ENCODE peak calls at places on chromosomes 4 and X, in six cellular contexts. One of them, this sample, is unnamed.

GRCh38 chr4:185752881-185753280 is 59.1 kb downstream of the SORBS2 start:
- DNase-seq in H9: no peak
- DNase-seq in AG09319: no peak
- DNase-seq in bronchial epithelial cell: no peak
- DNase-seq in sigmoid colon: no peak
- DNase-seq in AG10803: no peak
- DNase-seq in this sample: no peak

GRCh38 chrX:63754860-63755579 is 30.0 kb downstream of the ARHGEF9 start:
- DNase-seq in sigmoid colon: peak; percentile 97
- DNase-seq in H9: peak; percentile 97
- DNase-seq in AG09319: peak; percentile 85
- DNase-seq in bronchial epithelial cell: peak; percentile 83
- DNase-seq in AG10803: peak; percentile 94
- DNase-seq in this sample: peak; percentile 84

GRCh38 chr4:69860521-69861298 is 765 bp upstream of the SULT1E1 start:
- DNase-seq in sigmoid colon: no peak
- DNase-seq in bronchial epithelial cell: peak; percentile 74
- DNase-seq in H9: no peak
- DNase-seq in AG10803: no peak
- DNase-seq in AG09319: no peak
- DNase-seq in this sample: no peak

GRCh38 chr4:180828455-180829018 is 1414.7 kb upstream of the TENM3 start:
- DNase-seq in AG09319: peak; percentile 63
- DNase-seq in bronchial epithelial cell: peak; percentile 73
- DNase-seq in sigmoid colon: no peak
- DNase-seq in AG10803: peak; percentile 79
- DNase-seq in H9: no peak
- DNase-seq in this sample: no peak

GRCh38 chr4:158816953-158817352 is 48.1 kb downstream of the FNIP2 start:
- DNase-seq in bronchial epithelial cell: no peak
- DNase-seq in sigmoid colon: no peak
- DNase-seq in AG09319: no peak
- DNase-seq in AG10803: no peak
- DNase-seq in H9: no peak
- DNase-seq in this sample: no peak

GRCh38 chr4:13103382-13104015 is 380.6 kb downstream of the RAB28 start:
- DNase-seq in sigmoid colon: no peak
- DNase-seq in bronchial epithelial cell: no peak
- DNase-seq in AG10803: no peak
- DNase-seq in AG09319: no peak
- DNase-seq in H9: peak; percentile 41
- DNase-seq in this sample: no peak

GRCh38 chr4:23269583-23269982 is 576.8 kb downstream of the GBA3 start:
- DNase-seq in H9: no peak
- DNase-seq in sigmoid colon: no peak
- DNase-seq in AG09319: no peak
- DNase-seq in AG10803: peak; percentile 2
- DNase-seq in bronchial epithelial cell: no peak
- DNase-seq in this sample: no peak

GRCh38 chrX:132940727-132941162 is 17.7 kb downstream of the HS6ST2 start:
- DNase-seq in AG09319: no peak
- DNase-seq in H9: no peak
- DNase-seq in bronchial epithelial cell: peak; percentile 75
- DNase-seq in AG10803: no peak
- DNase-seq in sigmoid colon: no peak
- DNase-seq in this sample: no peak

GRCh38 chr4:85790582-85790981 is 315.6 kb downstream of the ARHGAP24 start:
- DNase-seq in bronchial epithelial cell: no peak
- DNase-seq in AG09319: no peak
- DNase-seq in H9: no peak
- DNase-seq in sigmoid colon: no peak
- DNase-seq in AG10803: peak; percentile 88
- DNase-seq in this sample: no peak

GRCh38 chrX:55489315-55490009 is at the start of gene USP51:
- DNase-seq in sigmoid colon: peak; percentile 82
- DNase-seq in bronchial epithelial cell: peak; percentile 37
- DNase-seq in AG09319: peak; percentile 27
- DNase-seq in AG10803: peak; percentile 10
- DNase-seq in H9: peak; percentile 77
- DNase-seq in this sample: peak; percentile 36
- TF ChIP-seq CTCF in sigmoid colon: no peak
- TF ChIP-seq CTCF in bronchial epithelial cell: no peak
- TF ChIP-seq CTCF in AG09319: no peak
- TF ChIP-seq CTCF in AG10803: no peak
- TF ChIP-seq CTCF in H9: no peak
- TF ChIP-seq CTCF in this sample: no peak

DNA sequence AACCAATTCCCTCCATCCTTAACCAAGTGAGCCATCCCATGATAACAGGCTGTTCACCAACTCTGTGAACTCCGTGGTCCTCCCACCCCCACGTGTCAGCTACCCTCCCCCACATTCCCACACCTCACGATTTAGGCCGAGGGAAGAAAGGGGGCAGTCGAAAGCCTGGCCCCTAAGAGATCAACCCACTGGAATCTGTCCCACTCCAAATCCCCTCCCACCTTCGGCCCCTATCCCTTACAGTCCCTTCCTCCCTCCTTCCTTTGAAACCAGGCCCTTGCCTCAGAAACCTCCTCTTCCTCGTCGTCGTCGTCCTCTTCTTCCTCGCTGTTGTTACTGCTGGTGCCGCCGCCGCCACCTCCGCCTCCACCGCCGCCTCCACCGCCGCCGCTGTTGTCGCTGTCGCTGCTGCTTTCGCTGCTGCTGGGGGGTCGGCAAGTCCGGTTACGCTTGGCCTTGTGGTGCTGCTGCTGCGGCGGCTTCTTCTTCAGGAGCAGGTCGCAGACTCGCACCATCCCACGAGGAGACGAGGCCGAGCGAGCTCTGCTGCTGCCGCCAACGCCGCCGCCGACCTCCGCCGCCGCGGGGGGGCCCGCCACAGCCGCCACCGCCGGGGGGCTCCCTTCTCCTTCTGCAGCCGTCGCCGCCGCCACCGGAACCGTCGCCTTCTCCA is 467 bp downstream of the ANKRD17 start:
- DNase-seq in AG09319: no peak
- DNase-seq in AG10803: peak; percentile 15
- DNase-seq in sigmoid colon: no peak
- DNase-seq in H9: peak; percentile 46
- DNase-seq in bronchial epithelial cell: peak; percentile 12
- DNase-seq in this sample: no peak
- TF ChIP-seq CTCF in AG09319: peak; percentile 5
- TF ChIP-seq CTCF in AG10803: no peak
- TF ChIP-seq CTCF in sigmoid colon: no peak
- TF ChIP-seq CTCF in H9: peak; percentile 38
- TF ChIP-seq CTCF in bronchial epithelial cell: peak; percentile 2
- TF ChIP-seq CTCF in this sample: no peak

DNA sequence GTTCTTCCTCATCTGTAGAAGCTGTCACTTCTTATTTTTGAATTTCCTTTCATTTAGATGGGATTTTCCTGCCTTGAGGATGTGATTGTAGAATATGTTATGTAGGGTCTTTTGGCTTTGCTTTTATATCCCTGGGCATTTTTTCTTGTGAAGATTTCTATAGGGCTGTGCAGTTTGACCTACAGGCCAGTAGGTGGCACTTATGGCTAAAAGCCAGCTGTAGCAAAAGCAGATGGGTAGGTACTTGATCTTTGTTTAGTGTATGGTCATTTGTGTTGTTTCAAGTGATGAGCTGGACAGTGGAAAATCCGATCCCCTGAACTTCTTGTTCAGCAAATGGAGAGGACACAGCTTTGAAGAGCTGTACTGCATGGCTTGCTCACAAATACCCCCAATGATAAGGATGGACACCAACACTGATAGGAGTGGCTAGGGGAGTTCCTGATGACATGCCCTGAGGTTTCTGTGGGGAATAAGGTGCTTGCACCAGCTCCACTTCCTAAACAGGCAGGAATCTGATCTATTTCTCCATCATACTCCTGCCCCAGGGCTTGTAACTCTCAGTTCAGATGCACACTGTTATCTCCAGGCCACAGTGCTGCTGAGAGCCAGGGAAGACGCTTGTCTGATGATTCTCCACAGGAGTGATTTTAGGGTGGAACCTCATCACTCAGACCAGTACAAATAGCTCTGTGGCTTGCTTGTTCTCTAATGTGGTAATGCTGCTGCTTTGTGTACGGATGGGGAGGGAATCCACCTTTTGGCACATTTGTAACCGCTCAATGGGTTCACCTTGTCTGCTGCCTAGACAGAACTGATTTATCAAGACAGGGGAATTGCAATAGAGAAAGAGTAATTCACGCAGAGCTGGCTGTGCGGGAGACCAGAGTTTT is 417.1 kb upstream of the MAGEB16 start:
- DNase-seq in AG09319: no peak
- DNase-seq in H9: no peak
- DNase-seq in AG10803: peak; percentile 1
- DNase-seq in bronchial epithelial cell: peak; percentile 40
- DNase-seq in sigmoid colon: no peak
- DNase-seq in this sample: no peak
- TF ChIP-seq CTCF in AG09319: peak; percentile 51
- TF ChIP-seq CTCF in H9: peak; percentile 72
- TF ChIP-seq CTCF in AG10803: peak; percentile 31
- TF ChIP-seq CTCF in bronchial epithelial cell: peak; percentile 57
- TF ChIP-seq CTCF in sigmoid colon: no peak
- TF ChIP-seq CTCF in this sample: peak; percentile 61

DNA sequence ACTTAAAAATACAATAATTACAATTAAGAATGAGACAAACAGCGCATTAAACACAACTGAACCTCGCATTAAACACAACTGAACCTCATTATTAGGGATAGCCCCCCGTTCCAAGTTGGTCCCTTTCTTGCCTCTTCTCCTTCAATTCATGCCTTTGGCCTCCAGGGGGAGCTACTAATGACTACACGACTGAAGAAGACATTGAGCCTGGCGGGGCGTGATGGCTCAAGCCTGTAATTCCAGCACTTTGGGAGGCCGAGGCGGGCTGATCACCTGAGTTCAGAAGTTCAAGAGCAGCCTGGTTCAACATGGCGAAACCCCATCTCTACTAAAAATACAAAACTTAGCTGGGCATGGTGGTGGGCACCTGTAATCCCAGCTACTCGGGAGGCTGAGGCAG is 56.4 kb upstream of the NWD2 start:
- DNase-seq in bronchial epithelial cell: no peak
- DNase-seq in H9: peak; percentile 57
- DNase-seq in sigmoid colon: no peak
- DNase-seq in AG10803: no peak
- DNase-seq in AG09319: no peak
- DNase-seq in this sample: no peak
- TF ChIP-seq CTCF in bronchial epithelial cell: no peak
- TF ChIP-seq CTCF in H9: peak; percentile 76
- TF ChIP-seq CTCF in sigmoid colon: no peak
- TF ChIP-seq CTCF in AG10803: no peak
- TF ChIP-seq CTCF in AG09319: no peak
- TF ChIP-seq CTCF in this sample: peak; percentile 42

GRCh38 chr4:2231082-2231481 is 10.8 kb downstream of the HAUS3 start:
- DNase-seq in AG10803: no peak
- DNase-seq in sigmoid colon: no peak
- DNase-seq in bronchial epithelial cell: no peak
- DNase-seq in AG09319: no peak
- DNase-seq in H9: no peak
- DNase-seq in this sample: no peak
- TF ChIP-seq CTCF in AG10803: no peak
- TF ChIP-seq CTCF in sigmoid colon: no peak
- TF ChIP-seq CTCF in bronchial epithelial cell: no peak
- TF ChIP-seq CTCF in AG09319: no peak
- TF ChIP-seq CTCF in H9: no peak
- TF ChIP-seq CTCF in this sample: no peak

DNA sequence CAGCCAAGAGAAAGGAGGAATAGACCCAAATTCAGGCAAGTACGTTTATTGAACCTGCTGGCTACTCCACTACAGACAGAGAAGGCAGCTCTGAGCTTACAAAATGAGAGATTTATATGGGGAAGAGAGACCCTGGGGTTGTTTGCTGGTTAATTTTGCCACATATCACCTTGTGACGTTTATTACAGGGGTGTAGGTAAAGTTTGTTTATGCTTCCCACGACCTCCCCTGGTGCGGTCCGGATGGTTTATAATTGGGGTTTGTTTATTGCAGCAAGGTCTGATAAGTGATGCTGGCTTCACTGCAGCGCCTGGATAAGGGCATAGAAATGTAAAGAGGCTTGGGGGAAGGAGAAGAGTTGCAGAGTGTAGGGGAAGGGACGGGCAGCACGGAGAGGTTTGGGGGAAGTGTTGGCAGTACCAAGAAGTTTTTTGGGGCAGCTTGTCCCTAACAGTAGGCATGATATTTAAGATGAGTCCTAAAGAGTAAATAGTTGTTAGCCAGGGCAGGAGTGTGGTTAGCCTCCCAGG is 12.6 kb downstream of the BEX1 start:
- DNase-seq in AG09319: no peak
- DNase-seq in H9: no peak
- DNase-seq in bronchial epithelial cell: no peak
- DNase-seq in AG10803: no peak
- DNase-seq in sigmoid colon: no peak
- DNase-seq in this sample: no peak
- TF ChIP-seq CTCF in AG09319: no peak
- TF ChIP-seq CTCF in H9: no peak
- TF ChIP-seq CTCF in bronchial epithelial cell: no peak
- TF ChIP-seq CTCF in AG10803: no peak
- TF ChIP-seq CTCF in sigmoid colon: no peak
- TF ChIP-seq CTCF in this sample: no peak

DNA sequence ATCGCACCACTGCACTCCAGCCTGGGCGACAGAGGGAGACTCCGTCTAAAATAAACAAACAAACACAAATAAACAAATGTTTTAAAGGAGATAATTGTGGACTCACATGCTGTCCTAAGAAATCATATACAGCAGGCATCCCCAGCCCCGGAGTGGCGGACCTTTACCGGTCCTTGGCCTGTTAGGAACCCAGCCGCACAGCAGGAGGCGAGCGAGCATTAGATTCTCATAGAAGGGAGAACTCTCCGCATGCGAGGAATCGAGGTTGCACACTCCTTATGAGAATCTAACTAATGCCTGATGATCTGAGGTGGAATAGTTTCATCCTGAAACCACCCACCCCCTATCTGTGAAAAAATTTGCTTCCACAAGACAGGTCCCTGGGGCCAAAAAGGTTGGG is 39.0 kb downstream of the EIF2S3 start:
- DNase-seq in AG09319: no peak
- DNase-seq in AG10803: no peak
- DNase-seq in bronchial epithelial cell: no peak
- DNase-seq in H9: no peak
- DNase-seq in sigmoid colon: no peak
- DNase-seq in this sample: no peak
- TF ChIP-seq CTCF in AG09319: no peak
- TF ChIP-seq CTCF in AG10803: no peak
- TF ChIP-seq CTCF in bronchial epithelial cell: no peak
- TF ChIP-seq CTCF in H9: no peak
- TF ChIP-seq CTCF in sigmoid colon: no peak
- TF ChIP-seq CTCF in this sample: no peak

This sample was measured in glutamatergic neuron.